ENCODE peak calls at places on chromosomes 16 and 17, in eight cellular contexts. K is sigmoid colon; G is AG04450; Q is ovary; M is iPS DF 6.9; E is naive thymus-derived CD4-positive, alpha-beta T cell; C is lower lobe of right lung; Y is dorsolateral prefrontal cortex. F is an unnamed sample.

GRCh38 chr16:50460538-50461399 is 87.4 kb upstream of the NKD1 start:
- DNase-seq in M (no peak), Y (peak), Q (no peak), E (no peak), C (no peak), G (no peak), K (peak), F (no peak)

GRCh38 chr17:44187131-44187899 is 543 bp downstream of the TMUB2 start:
- DNase-seq in M (no peak), E (no peak), Y (no peak), K (no peak), Q (no peak), C (peak), G (no peak), F (no peak)

GRCh38 chr17:18981385-18981641 is 23.3 kb downstream of the FAM83G start:
- DNase-seq in Y (no peak), G (no peak), E (no peak), C (no peak), K (no peak), Q (no peak), M (no peak), F (no peak)

GRCh38 chr17:1058423-1059130 is 61.6 kb downstream of the TIMM22 start:
- DNase-seq in C (peak), K (no peak), M (no peak), G (no peak), Q (no peak), E (no peak), Y (no peak), F (peak)

GRCh38 chr16:4893103-4893862 is 43.7 kb downstream of the PPL start:
- DNase-seq in Q (no peak), C (no peak), G (no peak), E (no peak), Y (no peak), K (no peak), M (no peak), F (peak)

GRCh38 chr16:1019234-1019933 is 37.8 kb downstream of the SOX8 start:
- DNase-seq in G (no peak), E (no peak), M (no peak), Y (peak), K (no peak), Q (peak), C (no peak), F (peak)

GRCh38 chr17:49359990-49360795 is 1.9 kb downstream of the ZNF652 start:
- DNase-seq in E (no peak), M (no peak), Q (no peak), Y (no peak), K (no peak), C (no peak), G (no peak), F (no peak)

GRCh38 chr17:62179525-62180161 is 114.6 kb upstream of the MED13 start:
- DNase-seq in G (no peak), Q (no peak), Y (no peak), K (no peak), E (no peak), C (no peak), M (no peak), F (no peak)

GRCh38 chr17:35238817-35239216 is 4.1 kb upstream of the SLFN5 start:
- DNase-seq in Q (no peak), M (no peak), G (no peak), Y (no peak), E (peak), C (no peak), K (no peak), F (no peak)

GRCh38 chr17:19250421-19251141 is 13.4 kb downstream of the EPN2 start:
- DNase-seq in K (peak), M (no peak), Y (peak), G (no peak), E (no peak), Q (peak), C (no peak), F (peak)

GRCh38 chr16:75256871-75257343 is 5.5 kb upstream of the BCAR1 start:
- DNase-seq in E (no peak), M (no peak), C (peak), Q (peak), G (no peak), Y (no peak), K (peak), F (peak)

GRCh38 chr17:81635973-81636504 is 873 bp downstream of the NPLOC4 start:
- DNase-seq in K (no peak), E (no peak), M (no peak), G (no peak), Q (no peak), Y (no peak), C (no peak), F (no peak)

GRCh38 chr17:74610108-74610507 is 13.4 kb downstream of the CD300E start:
- DNase-seq in Q (no peak), G (no peak), M (no peak), Y (no peak), E (no peak), K (no peak), C (no peak), F (no peak)

GRCh38 chr17:7579001-7579838 is at the start of gene CD68:
- DNase-seq in Q (no peak), K (peak), G (peak), C (peak), M (no peak), E (no peak), Y (no peak), F (peak)

GRCh38 chr17:17408236-17408794 is 68.5 kb upstream of the MED9 start:
- DNase-seq in Y (no peak), Q (no peak), M (no peak), K (no peak), E (no peak), C (no peak), G (no peak), F (no peak)

GRCh38 chr17:61393904-61394629 is 5.6 kb upstream of the TBX2 start:
- DNase-seq in C (peak), M (no peak), Q (no peak), K (no peak), G (no peak), Y (no peak), E (no peak), F (peak)

GRCh38 chr17:49438439-49438861 is 23.8 kb upstream of the PHB1 start:
- DNase-seq in G (no peak), M (no peak), K (no peak), C (no peak), Q (no peak), E (no peak), Y (no peak), F (no peak)

GRCh38 chr16:49493836-49494235 is 120.2 kb downstream of the C16orf78 start:
- DNase-seq in K (no peak), G (no peak), C (peak), E (no peak), M (no peak), Q (no peak), Y (no peak), F (no peak)

GRCh38 chr17:68199837-68200688 is 47.8 kb upstream of the AMZ2 start:
- DNase-seq in K (no peak), Y (no peak), C (no peak), M (no peak), E (peak), G (no peak), Q (no peak), F (no peak)

GRCh38 chr16:15827709-15828343 is 29.0 kb downstream of the MYH11 start:
- DNase-seq in Y (no peak), K (peak), C (no peak), M (no peak), Q (no peak), G (no peak), E (no peak), F (no peak)

GRCh38 chr17:49277638-49278037 is 47.1 kb upstream of the PHOSPHO1 start:
- DNase-seq in E (no peak), Q (peak), C (no peak), Y (no peak), G (no peak), K (no peak), M (no peak), F (no peak)

GRCh38 chr16:84995666-84996065 is 15.7 kb downstream of the ZDHHC7 start:
- DNase-seq in M (no peak), Y (no peak), G (no peak), E (no peak), Q (peak), K (no peak), C (peak), F (no peak)

GRCh38 chr16:17607624-17608023 is 136.9 kb upstream of the XYLT1 start:
- DNase-seq in K (no peak), C (no peak), E (no peak), M (no peak), Q (no peak), G (no peak), Y (no peak), F (no peak)

GRCh38 chr16:66042341-66042740 is 324.1 kb upstream of the CDH5 start:
- DNase-seq in M (no peak), Q (no peak), K (no peak), G (no peak), Y (no peak), C (no peak), E (no peak), F (no peak)

GRCh38 chr16:67726106-67727034 is 7.3 kb upstream of the GFOD2 start:
- DNase-seq in G (no peak), E (no peak), M (no peak), C (no peak), Y (no peak), K (peak), Q (peak), F (no peak)

GRCh38 chr16:75075688-75076268 is 40.8 kb downstream of the LDHD start:
- DNase-seq in Y (no peak), E (no peak), M (no peak), Q (no peak), G (no peak), C (no peak), K (no peak), F (no peak)

GRCh38 chr17:17824780-17825614 is 11.8 kb downstream of the SREBF1 start:
- DNase-seq in M (no peak), E (no peak), Y (no peak), C (no peak), Q (peak), G (no peak), K (peak), F (peak)

GRCh38 chr17:78172284-78173024 is 4.1 kb downstream of the SYNGR2 start:
- DNase-seq in G (no peak), Q (peak), E (no peak), M (no peak), C (peak), Y (no peak), K (no peak), F (peak)

GRCh38 chr16:86078121-86078600 is 179.2 kb downstream of the IRF8 start:
- DNase-seq in E (no peak), C (no peak), G (no peak), Q (no peak), M (no peak), K (peak), Y (peak), F (no peak)

GRCh38 chr16:87464691-87465300 is 28.0 kb downstream of the ZCCHC14 start:
- DNase-seq in K (peak), G (peak), Y (no peak), E (no peak), M (no peak), C (peak), Q (peak), F (peak)

GRCh38 chr17:61689610-61690180 is 98.7 kb upstream of the NACA2 start:
- DNase-seq in M (no peak), K (no peak), Q (no peak), G (no peak), Y (no peak), C (no peak), E (no peak), F (no peak)

GRCh38 chr17:74451557-74451956 is 14.9 kb upstream of the CD300A start:
- DNase-seq in Q (no peak), Y (no peak), M (no peak), G (no peak), E (no peak), K (no peak), C (no peak), F (no peak)

GRCh38 chr16:82062645-82063058 is 27.6 kb downstream of the HSD17B2 start:
- DNase-seq in C (peak), E (no peak), G (peak), Q (no peak), Y (no peak), M (no peak), K (no peak), F (no peak)

GRCh38 chr17:3964203-3965122 is at the start of gene ATP2A3:
- DNase-seq in E (peak), C (peak), Q (no peak), K (no peak), Y (no peak), M (no peak), G (no peak), F (peak)

GRCh38 chr17:59848778-59849177 is 44.0 kb downstream of the TUBD1 start:
- DNase-seq in C (peak), K (peak), G (no peak), E (no peak), Y (no peak), M (no peak), Q (no peak), F (peak)

GRCh38 chr16:53814791-53815190 is 110.8 kb downstream of the FTO start:
- DNase-seq in Y (no peak), C (no peak), G (no peak), E (no peak), Q (no peak), M (no peak), K (no peak), F (no peak)

GRCh38 chr16:53816211-53816610 is 112.3 kb downstream of the FTO start:
- DNase-seq in Q (no peak), Y (no peak), E (no peak), G (no peak), M (no peak), K (no peak), C (no peak), F (no peak)

GRCh38 chr16:53812914-53813313 is 109.0 kb downstream of the FTO start:
- DNase-seq in C (no peak), G (no peak), Q (no peak), E (no peak), Y (no peak), M (no peak), K (no peak), F (no peak)

GRCh38 chr16:53817812-53818211 is 113.9 kb downstream of the FTO start:
- DNase-seq in Q (no peak), Y (no peak), M (no peak), G (no peak), E (no peak), K (no peak), C (no peak), F (no peak)

GRCh38 chr16:53817117-53817516 is 113.2 kb downstream of the FTO start:
- DNase-seq in Y (no peak), G (peak), C (no peak), E (no peak), Q (no peak), M (no peak), K (no peak), F (no peak)
- H3K4me3 ChIP-seq in Y (no peak), G (no peak), C (no peak), E (no peak), Q (no peak), M (no peak), K (no peak), F (no peak)

DNA sequence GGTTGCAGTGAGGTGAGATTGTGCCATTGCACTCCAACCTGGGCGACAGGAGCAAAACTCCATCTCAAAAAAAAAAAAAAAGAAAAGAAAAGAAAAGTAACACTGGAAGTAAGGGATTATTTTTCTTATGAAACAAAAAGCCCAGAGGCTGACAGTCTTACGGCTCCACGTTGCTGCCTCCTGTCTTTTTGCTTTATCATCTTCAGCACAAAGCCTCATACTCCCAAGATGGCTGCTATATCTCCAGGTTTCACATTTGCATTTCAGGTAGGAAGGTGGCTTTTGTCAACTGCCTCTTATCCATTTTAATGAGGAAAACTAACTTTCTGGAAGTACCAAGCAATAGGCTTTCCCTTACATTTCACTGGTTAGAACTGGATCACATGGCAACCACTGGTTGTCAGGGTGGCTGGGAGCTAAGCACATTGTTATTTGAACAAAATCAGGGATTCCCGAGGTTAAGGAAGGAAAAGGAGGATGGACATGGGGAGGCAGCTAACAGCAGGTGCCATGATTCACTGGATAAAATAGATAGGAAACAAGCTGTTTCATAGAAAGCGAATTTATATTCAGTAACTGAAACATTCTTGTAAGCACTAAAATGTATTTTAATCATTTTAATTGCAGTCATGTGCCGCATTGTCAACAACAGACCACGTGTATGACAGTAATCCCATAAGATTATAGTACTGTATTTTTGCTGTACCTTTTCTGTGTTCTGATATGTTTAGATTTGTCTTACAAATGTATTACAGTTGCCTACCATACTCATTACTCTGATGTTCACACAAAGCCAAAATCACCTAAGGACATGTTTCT is 58.6 kb downstream of the KSR1 start:
- DNase-seq in E (no peak), G (no peak), M (no peak), Y (no peak), C (no peak), K (no peak), Q (no peak), F (no peak)
- H3K27ac ChIP-seq in E (no peak), G (no peak), M (no peak), Y (peak), C (no peak), K (no peak), Q (no peak), F (no peak)

DNA sequence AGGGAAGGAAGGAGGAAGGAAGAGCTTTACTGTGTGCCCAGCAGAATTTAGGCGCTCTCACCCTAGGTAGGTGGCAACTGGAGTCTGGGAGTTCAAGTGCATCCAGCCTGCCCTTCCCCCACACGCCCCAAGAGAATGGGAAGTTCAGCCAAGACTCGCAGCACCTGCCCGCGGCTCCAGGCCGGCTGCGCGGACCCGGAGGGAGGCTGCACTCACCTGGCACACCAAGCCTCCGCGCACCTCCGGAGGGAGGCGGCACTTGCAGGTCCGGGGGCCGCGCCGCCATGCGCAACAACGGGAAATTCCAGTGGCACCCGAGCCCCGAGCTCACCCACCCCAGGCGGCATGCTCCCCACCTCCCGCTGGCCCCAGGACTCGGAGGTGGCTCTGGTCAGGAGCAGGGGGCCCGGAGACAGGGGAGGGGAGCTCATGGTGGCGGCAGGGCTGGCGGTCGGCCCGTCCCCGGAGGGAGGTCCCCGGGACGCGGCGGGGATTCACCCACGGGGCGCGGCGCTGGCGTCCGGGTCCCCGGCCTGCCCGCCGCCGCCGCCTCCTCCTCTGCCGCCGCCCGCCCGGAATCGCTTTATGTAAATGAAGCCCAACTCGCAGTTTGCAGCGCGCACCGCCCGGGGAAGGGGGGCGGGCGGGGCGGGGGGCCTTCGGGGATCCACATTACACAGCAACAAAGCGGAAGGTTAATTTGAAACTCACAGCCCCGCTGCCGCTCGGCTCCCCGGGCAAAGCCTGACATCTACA is at the start of gene ZFHX3:
- DNase-seq in C (peak), Y (peak), K (peak), M (no peak), Q (peak), E (no peak), G (no peak), F (peak)
- H3K4me3 ChIP-seq in C (peak), Y (peak), K (peak), M (peak), Q (peak), E (no peak), G (peak), F (peak)

GRCh38 chr17:63960430-63960829 is 12.3 kb downstream of the SCN4A start:
- DNase-seq in Y (no peak), K (no peak), M (no peak), G (no peak), E (no peak), C (no peak), Q (no peak), F (no peak)
- H3K27ac ChIP-seq in Y (no peak), K (no peak), M (no peak), G (no peak), E (no peak), C (no peak), Q (no peak), F (no peak)

GRCh38 chr17:47850373-47850691 is 631 bp downstream of the SP6 start:
- DNase-seq in G (no peak), E (no peak), Q (no peak), K (no peak), C (no peak), Y (no peak), M (no peak), F (no peak)
- H3K4me3 ChIP-seq in G (peak), E (peak), Q (no peak), K (no peak), C (peak), Y (no peak), M (peak), F (peak)